ENCODE peak calls at places on chromosomes 5 and 9, in five cellular contexts. F is neuronal stem cell, U is IMR-90, D is H9, Q is trophoblast cell. R is an unnamed sample.

GRCh38 chr9:93654351-93654961 is 78.1 kb downstream of the PHF2 start:
- DNase-seq in F (no peak), U (no peak), D (no peak), Q (no peak), R (no peak)

GRCh38 chr5:78757269-78758053 is 108.9 kb upstream of the LHFPL2 start:
- DNase-seq in F (no peak), U (peak; percentile 69), D (no peak), Q (no peak), R (no peak)

GRCh38 chr9:120869726-120870125 is 7.3 kb downstream of the PHF19 start:
- DNase-seq in F (no peak), U (no peak), D (no peak), Q (no peak), R (no peak)

GRCh38 chr5:134432174-134432573 is 20.5 kb upstream of the CDKN2AIPNL start:
- DNase-seq in F (no peak), U (no peak), D (no peak), Q (no peak), R (no peak)

GRCh38 chr9:94950733-94951590 is 224.5 kb downstream of the AOPEP start:
- DNase-seq in F (no peak), U (peak; percentile 20), D (no peak), Q (no peak), R (no peak)

GRCh38 chr9:90343360-90343759 is 299.3 kb downstream of the DIRAS2 start:
- DNase-seq in F (peak; percentile 80), U (peak; percentile 2), D (no peak), Q (no peak), R (peak; percentile 70)

GRCh38 chr5:179875741-179876667 is 17.4 kb upstream of the MRNIP start:
- DNase-seq in F (no peak), U (no peak), D (no peak), Q (no peak), R (no peak)

GRCh38 chr5:122726990-122727616 is 47.8 kb upstream of the SNX2 start:
- DNase-seq in F (no peak), U (peak; percentile 77), D (no peak), Q (no peak), R (no peak)

GRCh38 chr5:76401801-76402250 is 1.3 kb upstream of the IQGAP2 start:
- DNase-seq in F (no peak), U (no peak), D (no peak), Q (no peak), R (peak; percentile 14)

GRCh38 chr9:272251-273213 is 57.9 kb downstream of the DOCK8 start:
- DNase-seq in F (no peak), U (no peak), D (no peak), Q (no peak), R (no peak)

GRCh38 chr9:125652771-125653170 is 54.2 kb downstream of the MAPKAP1 start:
- DNase-seq in F (no peak), U (no peak), D (no peak), Q (no peak), R (no peak)

GRCh38 chr5:161544350-161544765 is 2.2 kb downstream of the GABRB2 start:
- DNase-seq in F (peak; percentile 56), U (peak; percentile 4), D (peak; percentile 69), Q (no peak), R (peak; percentile 83)

GRCh38 chr9:9998491-9999287 is 614.1 kb downstream of the PTPRD start:
- DNase-seq in F (peak; percentile 9), U (no peak), D (no peak), Q (peak; percentile 2), R (peak; percentile 95)

GRCh38 chr5:14491015-14491414 is 90.6 kb upstream of the OTULINL start:
- DNase-seq in F (no peak), U (no peak), D (no peak), Q (no peak), R (no peak)

GRCh38 chr5:88824892-88825781 is 57.8 kb downstream of the MEF2C start:
- DNase-seq in F (no peak), U (peak; percentile 67), D (no peak), Q (no peak), R (no peak)

GRCh38 chr5:176134529-176135223 is 103.5 kb upstream of the SIMC1 start:
- DNase-seq in F (no peak), U (no peak), D (no peak), Q (no peak), R (no peak)

GRCh38 chr5:59279979-59280378 is 613.5 kb downstream of the PDE4D start:
- DNase-seq in F (no peak), U (no peak), D (no peak), Q (no peak), R (no peak)

DNA sequence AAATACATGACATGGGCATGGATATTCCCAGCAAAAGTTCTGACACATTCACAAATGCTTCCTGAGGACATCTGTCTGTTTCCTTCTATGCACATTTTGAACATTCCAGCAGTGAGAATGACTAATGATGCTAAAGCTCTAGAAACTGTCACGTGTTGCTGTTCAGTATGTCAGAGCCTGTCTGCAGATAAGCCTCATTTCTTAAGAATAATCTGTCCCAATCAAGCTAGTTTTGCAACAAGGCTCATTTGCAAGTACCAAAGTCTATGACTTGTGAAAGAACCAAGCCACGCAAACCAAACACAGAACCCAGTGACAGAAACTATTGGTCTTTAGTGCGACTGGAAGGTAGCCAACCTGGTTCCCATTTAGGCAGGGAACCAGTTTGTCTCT is 178.5 kb downstream of the C9orf152 start:
- DNase-seq in F (no peak), U (peak; percentile 85), D (no peak), Q (peak; percentile 87), R (peak; percentile 21)
- H3K18ac ChIP-seq in F (no peak overlapping the region), U (peak overlapping the region; percentile 20), D (no peak overlapping the region), Q (no peak overlapping the region), R (no peak overlapping the region)

GRCh38 chr5:109987970-109988369 is 298.2 kb downstream of the MAN2A1 start:
- DNase-seq in F (no peak), U (no peak), D (no peak), Q (peak; percentile 12), R (no peak)

GRCh38 chr5:109981979-109982378 is 292.3 kb downstream of the MAN2A1 start:
- DNase-seq in F (no peak), U (no peak), D (no peak), Q (no peak), R (no peak)

GRCh38 chr5:109987355-109987754 is 297.6 kb downstream of the MAN2A1 start:
- DNase-seq in F (no peak), U (no peak), D (no peak), Q (peak; percentile 13), R (no peak)

GRCh38 chr5:109986726-109987125 is 297.0 kb downstream of the MAN2A1 start:
- DNase-seq in F (no peak), U (no peak), D (no peak), Q (peak; percentile 35), R (no peak)

GRCh38 chr5:109983135-109983534 is 293.4 kb downstream of the MAN2A1 start:
- DNase-seq in F (no peak), U (no peak), D (no peak), Q (no peak), R (no peak)
- H3K18ac ChIP-seq in F (no peak overlapping the region), U (no peak overlapping the region), D (no peak overlapping the region), Q (no peak overlapping the region), R (no peak overlapping the region)

DNA sequence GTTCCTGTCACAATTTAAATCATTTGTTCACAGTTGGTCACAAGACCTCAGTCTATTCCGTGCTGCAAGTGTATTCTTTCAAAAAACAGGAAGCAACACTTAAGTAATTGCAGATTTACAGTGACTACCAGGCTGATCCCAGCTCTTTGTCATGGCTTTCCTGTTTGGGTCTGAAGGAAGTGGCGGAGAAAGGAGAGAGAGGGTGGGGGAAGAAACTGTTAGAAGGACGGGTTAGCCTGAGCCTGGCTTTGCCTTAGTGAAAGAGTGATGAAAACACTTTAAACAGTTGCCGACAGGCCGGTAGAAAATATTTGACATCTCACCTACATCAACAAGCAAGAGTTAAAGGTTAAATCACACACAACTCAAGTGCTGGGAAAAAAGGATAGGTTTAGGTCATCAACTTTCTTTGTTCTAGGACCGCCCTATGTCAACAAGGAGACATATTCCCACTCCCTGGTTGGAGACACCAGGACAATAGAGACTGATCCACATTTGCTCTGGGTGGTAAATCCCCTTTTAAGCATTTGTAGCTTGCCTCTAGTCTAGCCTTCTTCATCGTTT is 102.2 kb upstream of the DAB2 start:
- DNase-seq in F (no peak), U (no peak), D (peak; percentile 44), Q (no peak), R (peak; percentile 31)
- H3K18ac ChIP-seq in F (no peak overlapping the region), U (peak overlapping the region; percentile 7), D (no peak overlapping the region), Q (no peak overlapping the region), R (peak overlapping the region; percentile 9)

GRCh38 chr5:166767858-166768257 is 1523.6 kb upstream of the WWC1 start:
- DNase-seq in F (no peak), U (no peak), D (no peak), Q (no peak), R (no peak)
- H3K18ac ChIP-seq in F (no peak overlapping the region), U (no peak overlapping the region), D (no peak overlapping the region), Q (no peak overlapping the region), R (no peak overlapping the region)